ENCODE peak calls at places on chromosomes 6 and 20, in four cellular contexts. Z, O, Q and G are unnamed samples.

GRCh38 chr6:105346052-105346451 is 56.8 kb downstream of the PREP start:
- DNase-seq in Z (no peak), O (no peak), Q (no peak), G (no peak)

GRCh38 chr20:5614506-5614905 is 135.7 kb upstream of the SHLD1 start:
- DNase-seq in Z (no peak), O (no peak), Q (no peak), G (no peak)

GRCh38 chr6:116390571-116390970 is 19.8 kb downstream of the DSE start:
- DNase-seq in Z (no peak), O (no peak), Q (no peak), G (no peak)

GRCh38 chr6:49151957-49152356 is 311.1 kb downstream of the MMUT start:
- DNase-seq in Z (no peak), O (no peak), Q (no peak), G (no peak)

GRCh38 chr6:87465041-87465440 is 7.7 kb upstream of the SLC35A1 start:
- DNase-seq in Z (no peak), O (no peak), Q (no peak), G (no peak)

GRCh38 chr6:124298682-124299081 is 495.0 kb downstream of the NKAIN2 start:
- DNase-seq in Z (no peak), O (no peak), Q (no peak), G (no peak)

GRCh38 chr6:72621243-72622093 is at the start of gene KCNQ5:
- DNase-seq in Z (no peak), O (peak), Q (no peak), G (no peak)

GRCh38 chr6:15630202-15630601 is 32.6 kb downstream of the DTNBP1 start:
- DNase-seq in Z (no peak), O (no peak), Q (no peak), G (no peak)

GRCh38 chr6:22774129-22774528 is 204.8 kb downstream of the HDGFL1 start:
- DNase-seq in Z (no peak), O (no peak), Q (no peak), G (no peak)

GRCh38 chr20:50127587-50128519 is 14.9 kb upstream of the UBE2V1 start:
- DNase-seq in Z (no peak), O (no peak), Q (no peak), G (no peak)

GRCh38 chr6:132198040-132198439 is 203.2 kb downstream of the MOXD1 start:
- DNase-seq in Z (no peak), O (no peak), Q (no peak), G (no peak)

GRCh38 chr20:52494244-52494643 is 302.7 kb upstream of the ZFP64 start:
- DNase-seq in Z (no peak), O (peak), Q (no peak), G (no peak)

GRCh38 chr6:20716865-20717264 is 182.6 kb downstream of the CDKAL1 start:
- DNase-seq in Z (no peak), O (no peak), Q (no peak), G (no peak)